ENCODE peak calls at places on chromosomes 3 and 15, in four cellular contexts. V is CD8-positive, alpha-beta T cell; X is lower lobe of right lung; W is IMR-90. O is an unnamed sample.

GRCh38 chr15:70096215-70096974 is 1.3 kb downstream of the TLE3 start:
- DNase-seq in V (peak), X (peak), W (peak), O (no peak)

GRCh38 chr3:55458398-55458797 is 28.7 kb downstream of the WNT5A start:
- DNase-seq in V (no peak), X (no peak), W (no peak), O (no peak)

GRCh38 chr3:32195995-32196540 is 42.4 kb upstream of the CMTM8 start:
- DNase-seq in V (no peak), W (no peak), X (no peak), O (no peak)

GRCh38 chr3:195209836-195210551 is 61.0 kb downstream of the XXYLT1 start:
- DNase-seq in V (no peak), W (peak), X (no peak), O (no peak)

GRCh38 chr3:12345141-12345561 is 56.3 kb downstream of the PPARG start:
- DNase-seq in V (no peak), X (no peak), W (peak), O (no peak)

GRCh38 chr3:116018651-116019050 is 395.3 kb downstream of the GAP43 start:
- DNase-seq in X (no peak), W (peak), V (no peak), O (no peak)

GRCh38 chr3:56042326-56042951 is 425.8 kb downstream of the ERC2 start:
- DNase-seq in W (peak), V (no peak), X (no peak), O (no peak)

GRCh38 chr15:39997031-39997430 is 42.0 kb downstream of the SRP14 start:
- DNase-seq in W (peak), V (no peak), X (no peak), O (no peak)

GRCh38 chr3:71493372-71493771 is 90.2 kb downstream of the FOXP1 start:
- DNase-seq in V (peak), W (no peak), X (no peak), O (no peak)

GRCh38 chr3:141308588-141309218 is 59.6 kb upstream of the ZBTB38 start:
- DNase-seq in V (no peak), X (peak), W (peak), O (no peak)

GRCh38 chr15:66019377-66019776 is 150.1 kb downstream of the RAB11A start:
- DNase-seq in W (no peak), V (no peak), X (no peak), O (no peak)

GRCh38 chr15:87669846-87670245 is 586.7 kb downstream of the NTRK3 start:
- DNase-seq in V (no peak), X (no peak), W (no peak), O (no peak)

GRCh38 chr15:100570735-100571363 is 31.1 kb downstream of the LINS1 start:
- DNase-seq in V (no peak), X (no peak), W (no peak), O (no peak)

GRCh38 chr15:31259562-31260252 is 66.9 kb upstream of the KLF13 start:
- DNase-seq in W (no peak), V (no peak), X (no peak), O (no peak)

GRCh38 chr3:175777495-175777894 is 918.4 kb downstream of the NAALADL2 start:
- DNase-seq in V (no peak), W (peak), X (no peak), O (no peak)

GRCh38 chr15:96494530-96494929 is 164.0 kb downstream of the NR2F2 start:
- DNase-seq in V (no peak), W (no peak), X (no peak), O (no peak)

GRCh38 chr3:161372321-161373260 is 1.3 kb upstream of the SPTSSB start:
- DNase-seq in V (peak), W (no peak), X (peak), O (peak)

GRCh38 chr3:146638718-146639117 is 33.6 kb upstream of the PLSCR5 start:
- DNase-seq in X (no peak), V (no peak), W (no peak), O (no peak)
- TF ChIP-seq CTCF in X (peak), V (no peak), W (peak), O (peak)

GRCh38 chr3:98612996-98613517 is 19.6 kb upstream of the CPOX start:
- DNase-seq in W (no peak), X (peak), V (no peak), O (no peak)
- TF ChIP-seq CTCF in W (no peak), X (no peak), V (no peak), O (no peak)

GRCh38 chr3:182490601-182491485 is 302.5 kb upstream of the ATP11B start:
- DNase-seq in X (no peak), V (no peak), W (no peak), O (no peak)
- TF ChIP-seq CTCF in X (peak), V (no peak), W (no peak), O (peak)

GRCh38 chr3:53806182-53807116 is 39.8 kb downstream of the CHDH start:
- DNase-seq in X (no peak), W (peak), V (no peak), O (no peak)
- TF ChIP-seq CTCF in X (no peak), W (peak), V (no peak), O (no peak)

O was measured in D721Med.